ENCODE peak calls at places on chromosomes 6 and 20, in seven cellular contexts. T, Y, K, J, W, Z and S are unnamed samples.

GRCh38 chr6:14354919-14355572 is 237.5 kb downstream of the CD83 start:
- DNase-seq in Y (peak; percentile 75), K (no peak), W (peak; percentile 63), J (no peak), Z (peak; percentile 46), T (peak; percentile 78), S (peak; percentile 87)

GRCh38 chr6:159460476-159460875 is 232.6 kb downstream of the SOD2 start:
- DNase-seq in K (no peak), Z (no peak), W (no peak), J (no peak), Y (no peak), T (no peak), S (no peak)

GRCh38 chr6:6218246-6219085 is 102.0 kb downstream of the F13A1 start:
- DNase-seq in J (no peak), Z (no peak), K (no peak), T (no peak), Y (no peak), W (no peak), S (no peak)

GRCh38 chr6:8277769-8278168 is 157.6 kb downstream of the SLC35B3 start:
- DNase-seq in W (no peak), Y (no peak), Z (no peak), T (no peak), K (peak; percentile 8), J (peak; percentile 24), S (no peak)

GRCh38 chr6:4698901-4699659 is 77.1 kb upstream of the CDYL start:
- DNase-seq in W (no peak), Y (no peak), K (no peak), T (no peak), J (no peak), Z (no peak), S (no peak)

GRCh38 chr6:160042014-160042773 is 73.3 kb downstream of the IGF2R start:
- DNase-seq in K (no peak), Y (no peak), W (no peak), Z (no peak), T (no peak), J (no peak), S (no peak)

GRCh38 chr20:63968928-63969760 is 586 bp downstream of the ZNF512B start:
- DNase-seq in Y (peak; percentile 26), Z (peak; percentile 37), K (peak; percentile 56), J (peak; percentile 49), W (peak; percentile 42), T (no peak), S (peak; percentile 61)

GRCh38 chr6:159254186-159254585 is 85.0 kb downstream of the FNDC1 start:
- DNase-seq in K (no peak), T (no peak), W (no peak), J (no peak), Z (no peak), Y (no peak), S (no peak)

GRCh38 chr6:43848992-43849391 is 79.0 kb downstream of the VEGFA start:
- DNase-seq in T (no peak), K (no peak), W (no peak), Y (no peak), J (no peak), Z (no peak), S (no peak)

GRCh38 chr6:148509789-148510581 is 167.3 kb downstream of the SASH1 start:
- DNase-seq in Z (peak; percentile 48), K (no peak), Y (peak; percentile 57), W (peak; percentile 56), T (peak; percentile 92), J (no peak), S (peak; percentile 85)
- H3K4me1 ChIP-seq in Z (peaks cover 7% of the 10 kb centered on the region), K (peaks cover 48% of the 10 kb centered on the region), Y (peaks cover 36% of the 10 kb centered on the region), W (peaks cover 66% of the 10 kb centered on the region), T (peaks cover 53% of the 10 kb centered on the region), J (peaks cover 19% of the 10 kb centered on the region), S (no peaks in the 10 kb centered on the region)

GRCh38 chr20:32830437-32830836 is 10.7 kb downstream of the MAPRE1 start:
- DNase-seq in W (no peak), T (no peak), K (no peak), J (no peak), Z (no peak), Y (no peak), S (no peak)

GRCh38 chr20:32834972-32835371 is 15.2 kb downstream of the MAPRE1 start:
- DNase-seq in W (no peak), J (no peak), Y (no peak), T (no peak), Z (no peak), K (no peak), S (no peak)

GRCh38 chr20:32829291-32830005 is 9.7 kb downstream of the MAPRE1 start:
- DNase-seq in T (no peak), K (no peak), Y (no peak), J (no peak), W (no peak), Z (no peak), S (no peak)

GRCh38 chr20:32831982-32832381 is 12.2 kb downstream of the MAPRE1 start:
- DNase-seq in J (no peak), T (no peak), Y (no peak), K (no peak), W (no peak), Z (no peak), S (no peak)

DNA sequence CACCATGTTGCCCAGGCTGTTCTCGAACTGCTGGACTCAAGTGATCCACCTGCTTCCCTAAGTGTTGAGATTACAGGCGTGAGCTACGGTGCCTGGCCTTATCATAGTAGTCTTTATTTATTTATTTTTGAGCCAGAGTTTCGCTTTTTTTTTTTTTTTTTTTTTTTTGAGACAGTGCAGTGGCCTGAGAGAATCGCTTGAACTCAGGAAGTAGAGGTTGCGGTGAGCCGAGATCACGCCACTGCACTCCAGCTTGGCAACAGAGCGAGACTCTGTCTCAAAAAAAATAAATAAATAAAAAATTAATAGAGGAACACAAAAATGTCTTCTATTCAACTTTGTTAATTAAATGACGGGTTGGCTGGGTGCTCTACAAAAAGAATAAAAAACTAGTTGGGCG is 12.9 kb downstream of the MAPRE1 start:
- DNase-seq in J (no peak), Y (no peak), W (no peak), T (no peak), Z (no peak), K (no peak), S (no peak)
- H3K4me1 ChIP-seq in J (peaks cover 19% of the 10 kb centered on the region), Y (peaks cover 3% of the 10 kb centered on the region), W (peaks cover 25% of the 10 kb centered on the region), T (peaks cover 32% of the 10 kb centered on the region), Z (no peaks in the 10 kb centered on the region), K (peaks cover 7% of the 10 kb centered on the region), S (no peaks in the 10 kb centered on the region)

DNA sequence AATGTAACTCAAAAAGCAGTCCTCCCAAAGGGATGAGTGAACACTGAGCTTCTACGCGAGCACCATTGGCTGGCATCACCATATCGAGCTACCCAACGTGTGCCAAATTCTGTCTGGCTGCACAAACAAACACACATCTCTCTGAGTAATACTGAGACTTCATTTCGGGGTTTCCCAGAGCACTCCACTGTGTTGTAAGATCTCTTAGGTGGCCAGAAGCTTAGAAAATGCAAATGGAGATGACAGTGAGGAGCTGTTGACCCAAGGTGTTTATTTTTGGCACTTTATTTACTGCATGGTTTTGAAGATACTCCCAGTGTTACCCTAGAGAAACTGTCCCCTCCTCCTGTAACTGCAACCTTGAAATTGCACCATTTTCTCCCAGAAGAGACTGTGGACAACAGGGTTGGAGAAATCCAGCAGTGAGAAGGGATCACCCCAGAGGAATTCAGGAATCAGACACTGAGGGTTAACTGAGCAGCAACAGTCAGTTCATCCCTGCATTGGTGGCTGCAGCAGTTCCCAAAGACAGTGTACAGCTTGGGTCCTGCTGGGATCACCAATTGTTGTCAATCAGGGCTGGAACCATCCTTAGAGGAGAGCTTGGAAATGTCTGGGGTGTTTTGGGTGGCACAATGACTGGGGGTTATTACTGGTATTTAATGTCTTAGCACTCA is 1.0 kb upstream of the RIPOR2 start:
- DNase-seq in T (no peak), K (no peak), W (no peak), Y (no peak), Z (no peak), J (no peak), S (no peak)
- H3K4me1 ChIP-seq in T (no peaks in the 10 kb centered on the region), K (peaks cover 18% of the 10 kb centered on the region), W (peaks cover 8% of the 10 kb centered on the region), Y (peaks cover 2% of the 10 kb centered on the region), Z (no peaks in the 10 kb centered on the region), J (peaks cover 8% of the 10 kb centered on the region), S (no peaks in the 10 kb centered on the region)

DNA sequence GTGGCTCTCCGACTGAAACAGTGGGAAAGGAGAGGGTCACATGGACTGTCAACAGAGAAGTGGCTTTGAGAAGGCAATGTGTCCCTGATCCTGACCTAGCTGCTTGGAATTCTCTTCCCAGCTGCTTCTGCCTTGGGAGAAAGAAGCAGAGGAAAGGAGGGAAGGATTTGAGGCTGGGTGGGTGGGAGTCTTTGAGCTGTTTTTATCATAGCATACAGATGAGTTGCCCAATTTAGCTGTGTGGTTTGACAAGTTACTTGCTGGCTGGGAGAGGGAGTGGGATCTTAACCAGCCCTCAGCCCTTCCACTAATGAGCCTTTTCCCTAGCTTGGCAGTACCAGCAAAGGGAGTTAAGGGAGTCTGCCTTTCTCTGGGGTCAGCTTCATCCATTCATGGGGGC is 51.1 kb upstream of the MYL9 start:
- DNase-seq in K (no peak), W (no peak), T (no peak), Z (no peak), Y (no peak), J (peak; percentile 28), S (no peak)
- H3K4me1 ChIP-seq in K (no peaks in the 10 kb centered on the region), W (peaks cover 96% of the 10 kb centered on the region), T (peaks cover 98% of the 10 kb centered on the region), Z (peaks cover 6% of the 10 kb centered on the region), Y (peaks cover 83% of the 10 kb centered on the region), J (peaks cover 15% of the 10 kb centered on the region), S (peaks cover 6% of the 10 kb centered on the region)

DNA sequence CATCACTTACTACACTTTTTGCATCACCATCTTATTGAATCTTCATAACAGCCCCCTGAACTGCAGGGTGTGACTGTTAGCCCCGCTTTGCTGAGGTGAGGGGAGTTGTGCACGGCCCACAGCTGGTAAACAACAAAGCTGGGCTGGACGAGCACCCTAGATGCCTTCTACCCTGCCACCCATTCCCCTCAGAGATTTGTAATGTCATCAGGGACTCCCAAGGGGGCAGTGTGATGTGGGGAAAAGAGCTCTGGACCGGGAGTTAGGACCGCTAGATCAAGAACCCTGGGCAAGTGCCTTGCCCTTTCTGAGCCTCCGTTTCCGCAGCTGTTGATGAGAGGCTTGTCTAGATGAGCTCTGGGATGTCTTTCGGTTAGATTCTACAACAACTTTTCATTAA is 20.9 kb downstream of the PKIG start:
- DNase-seq in W (no peak), T (no peak), Y (no peak), K (peak; percentile 26), J (no peak), Z (no peak), S (no peak)
- H3K4me1 ChIP-seq in W (peaks cover 70% of the 10 kb centered on the region), T (peaks cover 55% of the 10 kb centered on the region), Y (peaks cover 63% of the 10 kb centered on the region), K (peaks cover 2% of the 10 kb centered on the region), J (peaks cover 17% of the 10 kb centered on the region), Z (peaks cover 19% of the 10 kb centered on the region), S (peaks cover 6% of the 10 kb centered on the region)

DNA sequence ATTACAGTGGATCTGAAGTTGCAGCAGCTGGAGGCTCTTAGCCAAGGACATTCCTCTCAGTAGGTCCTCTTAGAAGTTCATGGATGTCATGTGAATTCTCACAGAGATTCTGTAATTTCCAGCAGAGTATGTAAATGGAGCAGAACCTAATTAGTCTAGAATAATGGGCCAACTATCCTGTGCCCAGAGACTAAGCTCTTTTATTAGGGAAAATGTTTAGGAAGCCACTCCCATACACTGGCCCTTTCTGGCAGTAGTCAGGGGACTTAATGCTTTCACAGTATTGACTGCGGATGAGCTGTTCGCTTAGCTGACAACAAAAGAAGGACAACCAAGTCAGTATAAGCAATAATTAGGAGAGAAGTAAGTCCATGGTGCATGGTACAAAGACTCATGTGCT is 43.8 kb upstream of the KIF16B start:
- DNase-seq in J (no peak), Z (no peak), W (no peak), T (no peak), Y (no peak), K (no peak), S (no peak)
- H3K4me1 ChIP-seq in J (no peaks in the 10 kb centered on the region), Z (no peaks in the 10 kb centered on the region), W (peaks cover 9% of the 10 kb centered on the region), T (no peaks in the 10 kb centered on the region), Y (peaks cover 5% of the 10 kb centered on the region), K (peaks cover 5% of the 10 kb centered on the region), S (no peaks in the 10 kb centered on the region)